ENCODE peak calls at places on chromosomes 7 and 10, in six cellular contexts. One of them, this sample, is unnamed.

GRCh38 chr7:134364619-134365037 is 47.9 kb upstream of the SLC35B4 start:
- DNase-seq in neuronal stem cell: no peak
- DNase-seq in trophoblast cell: no peak
- DNase-seq in H9: no peak
- DNase-seq in mesenchymal stem cell: peak; percentile 13
- DNase-seq in H1: no peak
- DNase-seq in this sample: peak; percentile 41

GRCh38 chr10:14025790-14026189 is 304.9 kb downstream of the FRMD4A start:
- DNase-seq in neuronal stem cell: no peak
- DNase-seq in trophoblast cell: no peak
- DNase-seq in H9: no peak
- DNase-seq in mesenchymal stem cell: no peak
- DNase-seq in H1: no peak
- DNase-seq in this sample: no peak

GRCh38 chr7:99267530-99268360 is 4.9 kb upstream of the MYH16 start:
- DNase-seq in neuronal stem cell: no peak
- DNase-seq in trophoblast cell: no peak
- DNase-seq in H9: no peak
- DNase-seq in mesenchymal stem cell: peak; percentile 77
- DNase-seq in H1: no peak
- DNase-seq in this sample: peak; percentile 94

GRCh38 chr7:5421626-5422323 is 1.9 kb downstream of the TNRC18 start:
- DNase-seq in neuronal stem cell: no peak
- DNase-seq in trophoblast cell: no peak
- DNase-seq in H9: no peak
- DNase-seq in mesenchymal stem cell: peak; percentile 87
- DNase-seq in H1: no peak
- DNase-seq in this sample: peak; percentile 82

GRCh38 chr7:129231666-129232065 is 6.8 kb downstream of the AHCYL2 start:
- DNase-seq in neuronal stem cell: no peak
- DNase-seq in trophoblast cell: no peak
- DNase-seq in H9: no peak
- DNase-seq in mesenchymal stem cell: no peak
- DNase-seq in H1: no peak
- DNase-seq in this sample: no peak

GRCh38 chr7:16416289-16417282 is 4.8 kb downstream of the CRPPA start:
- DNase-seq in neuronal stem cell: no peak
- DNase-seq in trophoblast cell: no peak
- DNase-seq in H9: no peak
- DNase-seq in mesenchymal stem cell: peak; percentile 91
- DNase-seq in H1: no peak
- DNase-seq in this sample: peak; percentile 67

GRCh38 chr7:90266808-90267207 is 21.8 kb downstream of the CFAP69 start:
- DNase-seq in neuronal stem cell: no peak
- DNase-seq in trophoblast cell: no peak
- DNase-seq in H9: no peak
- DNase-seq in mesenchymal stem cell: no peak
- DNase-seq in H1: no peak
- DNase-seq in this sample: peak; percentile 61

GRCh38 chr10:45373003-45373782 is 823 bp upstream of the ALOX5 start:
- DNase-seq in neuronal stem cell: no peak
- DNase-seq in trophoblast cell: no peak
- DNase-seq in H9: no peak
- DNase-seq in mesenchymal stem cell: no peak
- DNase-seq in H1: peak; percentile 69
- DNase-seq in this sample: no peak

GRCh38 chr7:55048221-55048859 is 29.5 kb downstream of the EGFR start:
- DNase-seq in neuronal stem cell: no peak
- DNase-seq in trophoblast cell: no peak
- DNase-seq in H9: no peak
- DNase-seq in mesenchymal stem cell: no peak
- DNase-seq in H1: no peak
- DNase-seq in this sample: no peak

GRCh38 chr7:157299613-157300405 is 37.0 kb upstream of the DNAJB6 start:
- DNase-seq in neuronal stem cell: no peak
- DNase-seq in trophoblast cell: no peak
- DNase-seq in H9: no peak
- DNase-seq in mesenchymal stem cell: no peak
- DNase-seq in H1: no peak
- DNase-seq in this sample: no peak

GRCh38 chr10:91220194-91220953 is at the start of gene PCGF5:
- DNase-seq in neuronal stem cell: peak; percentile 87
- DNase-seq in trophoblast cell: peak; percentile 80
- DNase-seq in H9: peak; percentile 90
- DNase-seq in mesenchymal stem cell: peak; percentile 90
- DNase-seq in H1: peak; percentile 94
- DNase-seq in this sample: peak; percentile 85

GRCh38 chr7:100600222-100601038 is 1.7 kb upstream of the PCOLCE start:
- DNase-seq in neuronal stem cell: no peak
- DNase-seq in trophoblast cell: no peak
- DNase-seq in H9: no peak
- DNase-seq in mesenchymal stem cell: no peak
- DNase-seq in H1: peak; percentile 63
- DNase-seq in this sample: no peak

GRCh38 chr7:50679218-50680007 is 103.3 kb downstream of the GRB10 start:
- DNase-seq in neuronal stem cell: no peak
- DNase-seq in trophoblast cell: no peak
- DNase-seq in H9: no peak
- DNase-seq in mesenchymal stem cell: peak; percentile 64
- DNase-seq in H1: no peak
- DNase-seq in this sample: peak; percentile 43

GRCh38 chr7:98964596-98964995 is 86.3 kb downstream of the TRRAP start:
- DNase-seq in neuronal stem cell: no peak
- DNase-seq in trophoblast cell: no peak
- DNase-seq in H9: no peak
- DNase-seq in mesenchymal stem cell: no peak
- DNase-seq in H1: no peak
- DNase-seq in this sample: no peak

GRCh38 chr7:16754869-16755317 is 1.3 kb downstream of the TSPAN13 start:
- DNase-seq in neuronal stem cell: no peak
- DNase-seq in trophoblast cell: no peak
- DNase-seq in H9: no peak
- DNase-seq in mesenchymal stem cell: peak; percentile 11
- DNase-seq in H1: no peak
- DNase-seq in this sample: no peak

GRCh38 chr7:93178213-93178612 is 30.0 kb upstream of the SAMD9L start:
- DNase-seq in neuronal stem cell: no peak
- DNase-seq in trophoblast cell: no peak
- DNase-seq in H9: no peak
- DNase-seq in mesenchymal stem cell: peak; percentile 4
- DNase-seq in H1: no peak
- DNase-seq in this sample: peak; percentile 23

GRCh38 chr10:76248781-76249180 is 817.4 kb downstream of the LRMDA start:
- DNase-seq in neuronal stem cell: no peak
- DNase-seq in trophoblast cell: no peak
- DNase-seq in H9: no peak
- DNase-seq in mesenchymal stem cell: peak; percentile 76
- DNase-seq in H1: no peak
- DNase-seq in this sample: no peak

GRCh38 chr10:76245951-76246495 is 814.6 kb downstream of the LRMDA start:
- DNase-seq in neuronal stem cell: no peak
- DNase-seq in trophoblast cell: no peak
- DNase-seq in H9: no peak
- DNase-seq in mesenchymal stem cell: no peak
- DNase-seq in H1: no peak
- DNase-seq in this sample: no peak

GRCh38 chr10:76244061-76244686 is 812.8 kb downstream of the LRMDA start:
- DNase-seq in neuronal stem cell: no peak
- DNase-seq in trophoblast cell: no peak
- DNase-seq in H9: no peak
- DNase-seq in mesenchymal stem cell: no peak
- DNase-seq in H1: no peak
- DNase-seq in this sample: no peak

DNA sequence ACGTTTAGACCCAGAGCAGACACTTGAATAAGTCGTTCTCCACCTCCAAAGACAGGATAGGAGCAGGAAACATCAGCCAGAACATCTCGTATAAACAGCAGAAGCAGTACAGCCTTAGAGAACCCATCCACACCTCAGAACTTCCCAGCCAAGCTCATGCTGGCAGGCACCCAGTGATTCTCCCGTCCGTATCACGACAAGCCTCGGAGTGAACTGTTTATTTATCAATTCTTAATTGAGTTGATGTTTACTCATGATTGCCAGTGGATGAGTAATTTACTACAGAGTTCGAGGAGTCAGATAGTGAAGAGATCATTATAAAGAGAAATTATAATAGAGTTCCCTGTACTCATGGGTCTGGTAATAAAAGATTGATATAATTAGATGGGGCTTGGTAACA is 811.5 kb downstream of the LRMDA start:
- DNase-seq in neuronal stem cell: no peak
- DNase-seq in trophoblast cell: no peak
- DNase-seq in H9: no peak
- DNase-seq in mesenchymal stem cell: peak; percentile 41
- DNase-seq in H1: no peak
- DNase-seq in this sample: no peak
- H3K14ac ChIP-seq in neuronal stem cell: no peak overlapping the region
- H3K14ac ChIP-seq in trophoblast cell: no peak overlapping the region
- H3K14ac ChIP-seq in H9: no peak overlapping the region
- H3K14ac ChIP-seq in mesenchymal stem cell: no peak overlapping the region
- H3K14ac ChIP-seq in H1: no peak overlapping the region
- H3K14ac ChIP-seq in this sample: no peak overlapping the region

DNA sequence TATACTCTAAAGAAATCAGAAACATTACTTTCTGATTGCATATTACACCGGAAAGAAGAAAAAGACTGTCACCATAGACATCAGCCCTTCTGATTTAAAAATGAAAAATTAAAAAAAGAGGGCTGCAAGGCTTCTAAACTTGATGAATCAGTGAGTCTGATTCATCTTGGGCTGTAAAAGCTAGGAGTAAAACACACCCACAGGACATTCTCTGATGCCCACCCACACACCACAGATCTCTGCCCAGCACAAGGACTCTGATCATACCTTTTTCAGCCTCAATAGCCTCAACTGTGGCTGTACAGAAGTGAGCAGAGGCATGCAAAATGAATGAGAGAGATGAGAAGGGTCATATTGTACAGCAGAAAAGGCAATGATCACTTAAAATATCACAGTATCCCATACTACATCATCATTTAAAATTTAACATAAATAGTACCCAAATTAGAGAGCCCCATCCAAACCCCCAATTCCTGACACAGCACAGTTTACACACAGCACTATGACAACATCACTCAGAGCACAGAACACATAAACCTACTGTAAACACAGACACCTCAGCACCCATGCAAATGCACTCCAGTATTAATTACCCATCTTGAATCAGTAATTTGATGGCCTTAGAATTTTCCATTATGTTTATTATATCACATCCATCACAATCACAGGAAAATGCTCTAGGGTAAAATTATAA is 6.4 kb upstream of the MSS51 start:
- DNase-seq in neuronal stem cell: no peak
- DNase-seq in trophoblast cell: no peak
- DNase-seq in H9: no peak
- DNase-seq in mesenchymal stem cell: peak; percentile 30
- DNase-seq in H1: no peak
- DNase-seq in this sample: peak; percentile 81
- H3K14ac ChIP-seq in neuronal stem cell: no peak overlapping the region
- H3K14ac ChIP-seq in trophoblast cell: no peak overlapping the region
- H3K14ac ChIP-seq in H9: no peak overlapping the region
- H3K14ac ChIP-seq in mesenchymal stem cell: no peak overlapping the region
- H3K14ac ChIP-seq in H1: no peak overlapping the region
- H3K14ac ChIP-seq in this sample: no peak overlapping the region

GRCh38 chr7:159060440-159060839 is 84.2 kb downstream of the VIPR2 start:
- DNase-seq in neuronal stem cell: no peak
- DNase-seq in trophoblast cell: no peak
- DNase-seq in H9: no peak
- DNase-seq in mesenchymal stem cell: no peak
- DNase-seq in H1: no peak
- DNase-seq in this sample: no peak
- H3K14ac ChIP-seq in neuronal stem cell: no peak overlapping the region
- H3K14ac ChIP-seq in trophoblast cell: no peak overlapping the region
- H3K14ac ChIP-seq in H9: no peak overlapping the region
- H3K14ac ChIP-seq in mesenchymal stem cell: no peak overlapping the region
- H3K14ac ChIP-seq in H1: no peak overlapping the region
- H3K14ac ChIP-seq in this sample: no peak overlapping the region

GRCh38 chr7:115968166-115968565 is 62.4 kb downstream of the TFEC start:
- DNase-seq in neuronal stem cell: no peak
- DNase-seq in trophoblast cell: no peak
- DNase-seq in H9: no peak
- DNase-seq in mesenchymal stem cell: no peak
- DNase-seq in H1: no peak
- DNase-seq in this sample: no peak

GRCh38 chr7:115962340-115962739 is 68.2 kb downstream of the TFEC start:
- DNase-seq in neuronal stem cell: no peak
- DNase-seq in trophoblast cell: no peak
- DNase-seq in H9: no peak
- DNase-seq in mesenchymal stem cell: no peak
- DNase-seq in H1: no peak
- DNase-seq in this sample: no peak

DNA sequence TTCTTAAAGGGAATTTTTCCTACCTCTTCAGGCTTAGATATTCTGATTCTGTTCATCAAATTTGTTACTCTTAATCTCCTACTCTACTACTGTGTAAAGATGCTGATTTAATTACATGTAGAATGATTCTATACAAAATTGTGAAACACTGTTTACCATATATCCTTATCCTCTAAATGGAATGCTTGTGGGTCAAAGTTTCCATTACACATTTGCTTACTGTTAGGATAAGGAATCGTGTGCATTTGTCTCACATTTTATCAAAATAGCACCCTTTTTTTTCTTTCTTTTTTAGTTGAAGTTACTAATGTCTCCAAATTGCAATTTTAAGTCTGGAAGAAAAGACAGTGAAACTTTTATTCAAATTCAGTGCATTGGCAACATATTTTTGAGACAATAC is 65.3 kb downstream of the TFEC start:
- DNase-seq in neuronal stem cell: no peak
- DNase-seq in trophoblast cell: no peak
- DNase-seq in H9: no peak
- DNase-seq in mesenchymal stem cell: peak; percentile 8
- DNase-seq in H1: no peak
- DNase-seq in this sample: no peak
- H3K14ac ChIP-seq in neuronal stem cell: no peak overlapping the region
- H3K14ac ChIP-seq in trophoblast cell: no peak overlapping the region
- H3K14ac ChIP-seq in H9: no peak overlapping the region
- H3K14ac ChIP-seq in mesenchymal stem cell: no peak overlapping the region
- H3K14ac ChIP-seq in H1: no peak overlapping the region
- H3K14ac ChIP-seq in this sample: no peak overlapping the region

GRCh38 chr10:31940839-31941653 is 12.4 kb upstream of the ARHGAP12 start:
- DNase-seq in neuronal stem cell: no peak
- DNase-seq in trophoblast cell: peak; percentile 81
- DNase-seq in H9: no peak
- DNase-seq in mesenchymal stem cell: peak; percentile 97
- DNase-seq in H1: no peak
- DNase-seq in this sample: peak; percentile 95
- H3K14ac ChIP-seq in neuronal stem cell: no peak overlapping the region
- H3K14ac ChIP-seq in trophoblast cell: no peak overlapping the region
- H3K14ac ChIP-seq in H9: no peak overlapping the region
- H3K14ac ChIP-seq in mesenchymal stem cell: no peak overlapping the region
- H3K14ac ChIP-seq in H1: no peak overlapping the region
- H3K14ac ChIP-seq in this sample: no peak overlapping the region

GRCh38 chr10:93096901-93097300 is 23.2 kb downstream of the CYP26A1 start:
- DNase-seq in neuronal stem cell: no peak
- DNase-seq in trophoblast cell: no peak
- DNase-seq in H9: no peak
- DNase-seq in mesenchymal stem cell: no peak
- DNase-seq in H1: no peak
- DNase-seq in this sample: no peak
- H3K14ac ChIP-seq in neuronal stem cell: no peak overlapping the region
- H3K14ac ChIP-seq in trophoblast cell: no peak overlapping the region
- H3K14ac ChIP-seq in H9: no peak overlapping the region
- H3K14ac ChIP-seq in mesenchymal stem cell: no peak overlapping the region
- H3K14ac ChIP-seq in H1: no peak overlapping the region
- H3K14ac ChIP-seq in this sample: no peak overlapping the region

GRCh38 chr7:106309352-106309751 is 24.6 kb upstream of the NAMPT start:
- DNase-seq in neuronal stem cell: no peak
- DNase-seq in trophoblast cell: no peak
- DNase-seq in H9: no peak
- DNase-seq in mesenchymal stem cell: no peak
- DNase-seq in H1: no peak
- DNase-seq in this sample: no peak
- H3K14ac ChIP-seq in neuronal stem cell: no peak overlapping the region
- H3K14ac ChIP-seq in trophoblast cell: no peak overlapping the region
- H3K14ac ChIP-seq in H9: no peak overlapping the region
- H3K14ac ChIP-seq in mesenchymal stem cell: no peak overlapping the region
- H3K14ac ChIP-seq in H1: no peak overlapping the region
- H3K14ac ChIP-seq in this sample: no peak overlapping the region